ENCODE peak calls at places on chromosome X, in five cellular contexts. One of them, this sample, is unnamed.

GRCh38 chrX:23100826-23101225 is 101.1 kb downstream of the DDX53 start:
- DNase-seq in NCI-H1694 treated with DMSO at 0.1 percent for 48 hours: no peak
- DNase-seq in T-helper 1 cell: no peak
- DNase-seq in lower leg skin: no peak
- DNase-seq in AG09319: no peak
- DNase-seq in this sample: no peak

GRCh38 chrX:98203800-98204199 is 1320.1 kb downstream of the RPA4 start:
- DNase-seq in NCI-H1694 treated with DMSO at 0.1 percent for 48 hours: no peak
- DNase-seq in T-helper 1 cell: no peak
- DNase-seq in lower leg skin: no peak
- DNase-seq in AG09319: no peak
- DNase-seq in this sample: no peak

GRCh38 chrX:118976599-118977340 is 2.4 kb downstream of the LONRF3 start:
- DNase-seq in NCI-H1694 treated with DMSO at 0.1 percent for 48 hours: no peak
- DNase-seq in T-helper 1 cell: peak; percentile 6
- DNase-seq in lower leg skin: peak; percentile 18
- DNase-seq in AG09319: no peak
- DNase-seq in this sample: no peak

GRCh38 chrX:54087661-54088060 is 43.4 kb upstream of the PHF8 start:
- DNase-seq in NCI-H1694 treated with DMSO at 0.1 percent for 48 hours: no peak
- DNase-seq in T-helper 1 cell: no peak
- DNase-seq in lower leg skin: no peak
- DNase-seq in AG09319: no peak
- DNase-seq in this sample: no peak

GRCh38 chrX:96721398-96721797 is 36.8 kb downstream of the DIAPH2 start:
- DNase-seq in NCI-H1694 treated with DMSO at 0.1 percent for 48 hours: no peak
- DNase-seq in T-helper 1 cell: no peak
- DNase-seq in lower leg skin: no peak
- DNase-seq in AG09319: no peak
- DNase-seq in this sample: no peak

GRCh38 chrX:23114256-23114655 is 114.5 kb downstream of the DDX53 start:
- DNase-seq in NCI-H1694 treated with DMSO at 0.1 percent for 48 hours: no peak
- DNase-seq in T-helper 1 cell: no peak
- DNase-seq in lower leg skin: no peak
- DNase-seq in AG09319: no peak
- DNase-seq in this sample: no peak

GRCh38 chrX:134572816-134573682 is 85.2 kb downstream of the PLAC1 start:
- DNase-seq in NCI-H1694 treated with DMSO at 0.1 percent for 48 hours: no peak
- DNase-seq in T-helper 1 cell: no peak
- DNase-seq in lower leg skin: no peak
- DNase-seq in AG09319: no peak
- DNase-seq in this sample: no peak

GRCh38 chrX:65406532-65406931 is 128.1 kb downstream of the LAS1L start:
- DNase-seq in NCI-H1694 treated with DMSO at 0.1 percent for 48 hours: no peak
- DNase-seq in T-helper 1 cell: no peak
- DNase-seq in lower leg skin: no peak
- DNase-seq in AG09319: no peak
- DNase-seq in this sample: no peak

GRCh38 chrX:15438332-15438731 is 54.1 kb upstream of the VEGFD start:
- DNase-seq in NCI-H1694 treated with DMSO at 0.1 percent for 48 hours: no peak
- DNase-seq in T-helper 1 cell: no peak
- DNase-seq in lower leg skin: no peak
- DNase-seq in AG09319: no peak
- DNase-seq in this sample: no peak

GRCh38 chrX:49155900-49156837 is 6.4 kb upstream of the MAGIX start:
- DNase-seq in NCI-H1694 treated with DMSO at 0.1 percent for 48 hours: peak; percentile 65
- DNase-seq in T-helper 1 cell: peak; percentile 80
- DNase-seq in lower leg skin: peak; percentile 83
- DNase-seq in AG09319: peak; percentile 62
- DNase-seq in this sample: peak; percentile 23

GRCh38 chrX:65997978-65998717 is 41.7 kb downstream of the VSIG4 start:
- DNase-seq in NCI-H1694 treated with DMSO at 0.1 percent for 48 hours: no peak
- DNase-seq in T-helper 1 cell: no peak
- DNase-seq in lower leg skin: no peak
- DNase-seq in AG09319: no peak
- DNase-seq in this sample: no peak

GRCh38 chrX:107724653-107725052 is 50.9 kb downstream of the TSC22D3 start:
- DNase-seq in NCI-H1694 treated with DMSO at 0.1 percent for 48 hours: no peak
- DNase-seq in T-helper 1 cell: no peak
- DNase-seq in lower leg skin: no peak
- DNase-seq in AG09319: no peak
- DNase-seq in this sample: no peak

GRCh38 chrX:68084765-68085164 is 348.5 kb downstream of the OPHN1 start:
- DNase-seq in NCI-H1694 treated with DMSO at 0.1 percent for 48 hours: no peak
- DNase-seq in T-helper 1 cell: no peak
- DNase-seq in lower leg skin: peak; percentile 20
- DNase-seq in AG09319: no peak
- DNase-seq in this sample: peak; percentile 39

GRCh38 chrX:43718956-43719355 is 62.9 kb downstream of the MAOA start:
- DNase-seq in NCI-H1694 treated with DMSO at 0.1 percent for 48 hours: no peak
- DNase-seq in T-helper 1 cell: no peak
- DNase-seq in lower leg skin: no peak
- DNase-seq in AG09319: no peak
- DNase-seq in this sample: no peak

GRCh38 chrX:113929004-113929403 is 654.9 kb upstream of the HTR2C start:
- DNase-seq in NCI-H1694 treated with DMSO at 0.1 percent for 48 hours: no peak
- DNase-seq in T-helper 1 cell: no peak
- DNase-seq in lower leg skin: no peak
- DNase-seq in AG09319: peak; percentile 3
- DNase-seq in this sample: no peak

GRCh38 chrX:47645530-47645929 is 4.8 kb downstream of the ELK1 start:
- DNase-seq in NCI-H1694 treated with DMSO at 0.1 percent for 48 hours: no peak
- DNase-seq in T-helper 1 cell: no peak
- DNase-seq in lower leg skin: no peak
- DNase-seq in AG09319: no peak
- DNase-seq in this sample: no peak

GRCh38 chrX:37420179-37420578 is 71.0 kb downstream of the PRRG1 start:
- DNase-seq in NCI-H1694 treated with DMSO at 0.1 percent for 48 hours: no peak
- DNase-seq in T-helper 1 cell: no peak
- DNase-seq in lower leg skin: no peak
- DNase-seq in AG09319: no peak
- DNase-seq in this sample: no peak

GRCh38 chrX:10529344-10529743 is 91.0 kb downstream of the MID1 start:
- DNase-seq in NCI-H1694 treated with DMSO at 0.1 percent for 48 hours: no peak
- DNase-seq in T-helper 1 cell: no peak
- DNase-seq in lower leg skin: no peak
- DNase-seq in AG09319: no peak
- DNase-seq in this sample: no peak

GRCh38 chrX:19344661-19345060 is 934 bp downstream of the PDHA1 start:
- DNase-seq in NCI-H1694 treated with DMSO at 0.1 percent for 48 hours: no peak
- DNase-seq in T-helper 1 cell: no peak
- DNase-seq in lower leg skin: no peak
- DNase-seq in AG09319: no peak
- DNase-seq in this sample: no peak

GRCh38 chrX:133655262-133655913 is 240.1 kb upstream of the GPC4 start:
- DNase-seq in NCI-H1694 treated with DMSO at 0.1 percent for 48 hours: no peak
- DNase-seq in T-helper 1 cell: no peak
- DNase-seq in lower leg skin: no peak
- DNase-seq in AG09319: no peak
- DNase-seq in this sample: no peak

GRCh38 chrX:41796050-41796449 is 72.1 kb downstream of the GPR82 start:
- DNase-seq in NCI-H1694 treated with DMSO at 0.1 percent for 48 hours: no peak
- DNase-seq in T-helper 1 cell: no peak
- DNase-seq in lower leg skin: no peak
- DNase-seq in AG09319: no peak
- DNase-seq in this sample: no peak

GRCh38 chrX:45164021-45164621 is 36.6 kb downstream of the DIPK2B start:
- DNase-seq in NCI-H1694 treated with DMSO at 0.1 percent for 48 hours: no peak
- DNase-seq in T-helper 1 cell: no peak
- DNase-seq in lower leg skin: no peak
- DNase-seq in AG09319: no peak
- DNase-seq in this sample: no peak

GRCh38 chrX:13473666-13474516 is 95.5 kb upstream of the EGFL6 start:
- DNase-seq in NCI-H1694 treated with DMSO at 0.1 percent for 48 hours: no peak
- DNase-seq in T-helper 1 cell: no peak
- DNase-seq in lower leg skin: no peak
- DNase-seq in AG09319: no peak
- DNase-seq in this sample: peak; percentile 4

GRCh38 chrX:81537723-81538122 is 335.8 kb downstream of the SH3BGRL start:
- DNase-seq in NCI-H1694 treated with DMSO at 0.1 percent for 48 hours: no peak
- DNase-seq in T-helper 1 cell: no peak
- DNase-seq in lower leg skin: no peak
- DNase-seq in AG09319: no peak
- DNase-seq in this sample: no peak

GRCh38 chrX:70694339-70695122 is 214.0 kb downstream of the TEX11 start:
- DNase-seq in NCI-H1694 treated with DMSO at 0.1 percent for 48 hours: no peak
- DNase-seq in T-helper 1 cell: no peak
- DNase-seq in lower leg skin: no peak
- DNase-seq in AG09319: no peak
- DNase-seq in this sample: no peak

GRCh38 chrX:51641421-51642021 is 22.8 kb upstream of the CENPVL3 start:
- DNase-seq in NCI-H1694 treated with DMSO at 0.1 percent for 48 hours: peak; percentile 34
- DNase-seq in T-helper 1 cell: no peak
- DNase-seq in lower leg skin: no peak
- DNase-seq in AG09319: peak; percentile 4
- DNase-seq in this sample: peak; percentile 2

GRCh38 chrX:118521435-118521834 is 25.8 kb downstream of the DOCK11 start:
- DNase-seq in NCI-H1694 treated with DMSO at 0.1 percent for 48 hours: no peak
- DNase-seq in T-helper 1 cell: no peak
- DNase-seq in lower leg skin: no peak
- DNase-seq in AG09319: peak; percentile 59
- DNase-seq in this sample: peak; percentile 56

GRCh38 chrX:37348237-37349130 is 680 bp upstream of the PRRG1 start:
- DNase-seq in NCI-H1694 treated with DMSO at 0.1 percent for 48 hours: no peak
- DNase-seq in T-helper 1 cell: no peak
- DNase-seq in lower leg skin: no peak
- DNase-seq in AG09319: peak; percentile 59
- DNase-seq in this sample: peak; percentile 27

GRCh38 chrX:39772057-39772832 is 325.5 kb downstream of the BCOR start:
- DNase-seq in NCI-H1694 treated with DMSO at 0.1 percent for 48 hours: no peak
- DNase-seq in T-helper 1 cell: peak; percentile 4
- DNase-seq in lower leg skin: no peak
- DNase-seq in AG09319: no peak
- DNase-seq in this sample: no peak

GRCh38 chrX:9171841-9172240 is 137.9 kb upstream of the FAM9B start:
- DNase-seq in NCI-H1694 treated with DMSO at 0.1 percent for 48 hours: no peak
- DNase-seq in T-helper 1 cell: no peak
- DNase-seq in lower leg skin: no peak
- DNase-seq in AG09319: no peak
- DNase-seq in this sample: peak; percentile 25

GRCh38 chrX:68433981-68434299 is 645 bp upstream of the OPHN1 start:
- DNase-seq in NCI-H1694 treated with DMSO at 0.1 percent for 48 hours: no peak
- DNase-seq in T-helper 1 cell: no peak
- DNase-seq in lower leg skin: no peak
- DNase-seq in AG09319: no peak
- DNase-seq in this sample: no peak

GRCh38 chrX:78514852-78515251 is 144.3 kb downstream of the RTL3 start:
- DNase-seq in NCI-H1694 treated with DMSO at 0.1 percent for 48 hours: no peak
- DNase-seq in T-helper 1 cell: no peak
- DNase-seq in lower leg skin: no peak
- DNase-seq in AG09319: no peak
- DNase-seq in this sample: no peak

GRCh38 chrX:27186671-27187070 is 276.5 kb downstream of the PPP4R3C start:
- DNase-seq in NCI-H1694 treated with DMSO at 0.1 percent for 48 hours: peak; percentile 14
- DNase-seq in T-helper 1 cell: no peak
- DNase-seq in lower leg skin: no peak
- DNase-seq in AG09319: no peak
- DNase-seq in this sample: no peak

GRCh38 chrX:115018944-115019343 is 1.5 kb upstream of the IL13RA2 start:
- DNase-seq in NCI-H1694 treated with DMSO at 0.1 percent for 48 hours: no peak
- DNase-seq in T-helper 1 cell: no peak
- DNase-seq in lower leg skin: no peak
- DNase-seq in AG09319: no peak
- DNase-seq in this sample: no peak

GRCh38 chrX:110847334-110847733 is 51.7 kb upstream of the CHRDL1 start:
- DNase-seq in NCI-H1694 treated with DMSO at 0.1 percent for 48 hours: peak; percentile 67
- DNase-seq in T-helper 1 cell: no peak
- DNase-seq in lower leg skin: no peak
- DNase-seq in AG09319: peak; percentile 27
- DNase-seq in this sample: no peak

GRCh38 chrX:119755981-119756533 is 2.3 kb upstream of the SOWAHD start:
- DNase-seq in NCI-H1694 treated with DMSO at 0.1 percent for 48 hours: no peak
- DNase-seq in T-helper 1 cell: peak; percentile 22
- DNase-seq in lower leg skin: no peak
- DNase-seq in AG09319: no peak
- DNase-seq in this sample: no peak